ENCODE peak calls at places on chromosomes 5 and 9, in eight cellular contexts. E is OCI-LY7, V is H9, T is DND-41, Q is heart left ventricle, P is IMR-90, K is tibial artery, H is ovary. F is an unnamed sample. For H3K9me3, the result is how much of the 10 kb centered on the place peaks cover.

GRCh38 chr9:93451762-93452709 is 551 bp downstream of the FAM120A start:
- DNase-seq in V (peak), P (peak), E (peak), T (peak), Q (peak), H (peak), K (peak), F (peak)

GRCh38 chr9:128895556-128895955 is 13.6 kb downstream of the LRRC8A start:
- DNase-seq in K (no peak), P (no peak), V (no peak), Q (no peak), H (no peak), T (no peak), E (no peak), F (no peak)

GRCh38 chr5:155299342-155300006 is 285.9 kb downstream of the KIF4B start:
- DNase-seq in T (no peak), Q (no peak), P (no peak), V (no peak), E (no peak), K (no peak), H (no peak), F (no peak)

GRCh38 chr5:148297695-148298094 is 14.5 kb upstream of the SPINK7 start:
- DNase-seq in K (no peak), V (no peak), E (no peak), Q (no peak), P (no peak), T (no peak), H (no peak), F (no peak)

GRCh38 chr9:124010303-124010664 is 1.3 kb upstream of the LHX2 start:
- DNase-seq in P (no peak), E (no peak), Q (no peak), T (no peak), H (no peak), K (no peak), V (no peak), F (no peak)

GRCh38 chr9:24011206-24011605 is 185.2 kb upstream of the ELAVL2 start:
- DNase-seq in K (no peak), H (no peak), P (no peak), V (no peak), Q (no peak), T (no peak), E (no peak), F (no peak)

GRCh38 chr9:12973702-12974101 is 198.9 kb downstream of the LURAP1L start:
- DNase-seq in V (no peak), E (no peak), P (no peak), H (no peak), K (no peak), T (no peak), Q (no peak), F (no peak)

GRCh38 chr9:82148849-82149544 is 160.4 kb downstream of the SPATA31D1 start:
- DNase-seq in Q (no peak), H (no peak), P (peak), E (no peak), T (no peak), V (no peak), K (no peak), F (no peak)

GRCh38 chr5:132495063-132495671 is 4.6 kb upstream of the IRF1 start:
- DNase-seq in V (peak), K (no peak), T (no peak), P (no peak), E (no peak), H (no peak), Q (peak), F (no peak)

GRCh38 chr5:160129841-160130240 is 10.6 kb upstream of the PWWP2A start:
- DNase-seq in V (no peak), E (no peak), P (peak), Q (no peak), H (no peak), K (no peak), T (no peak), F (no peak)

GRCh38 chr9:133087429-133088145 is 25.8 kb downstream of the CEL start:
- DNase-seq in H (no peak), T (no peak), E (no peak), Q (no peak), P (no peak), V (peak), K (no peak), F (no peak)

GRCh38 chr9:8365029-8365428 is 565.5 kb upstream of the DMAC1 start:
- DNase-seq in T (no peak), K (no peak), P (peak), H (no peak), V (no peak), E (no peak), Q (no peak), F (no peak)

GRCh38 chr5:159133041-159133741 is 33.5 kb upstream of the EBF1 start:
- DNase-seq in P (peak), H (peak), V (no peak), K (peak), T (no peak), E (peak), Q (no peak), F (no peak)

GRCh38 chr5:36900279-36900678 is 23.7 kb downstream of the NIPBL start:
- DNase-seq in Q (no peak), V (no peak), K (no peak), P (no peak), T (no peak), E (no peak), H (no peak), F (no peak)

GRCh38 chr5:101663543-101663942 is 632.5 kb downstream of the SLCO4C1 start:
- DNase-seq in H (no peak), T (no peak), V (no peak), P (no peak), E (no peak), Q (no peak), K (no peak), F (no peak)

GRCh38 chr5:146059349-146060220 is 45.8 kb downstream of the PLAC8L1 start:
- DNase-seq in H (no peak), P (no peak), E (no peak), Q (peak), V (no peak), K (no peak), T (no peak), F (no peak)

GRCh38 chr9:112059145-112059979 is 115.7 kb downstream of the SUSD1 start:
- DNase-seq in P (peak), Q (no peak), V (no peak), T (no peak), E (no peak), K (no peak), H (no peak), F (no peak)

GRCh38 chr5:132411382-132411925 is 41.9 kb downstream of the SLC22A5 start:
- DNase-seq in V (no peak), P (no peak), Q (peak), T (peak), K (no peak), H (no peak), E (no peak), F (peak)

GRCh38 chr5:76771705-76772405 is 47.0 kb upstream of the F2RL1 start:
- DNase-seq in H (no peak), P (peak), K (no peak), Q (no peak), T (no peak), V (no peak), E (no peak), F (no peak)

GRCh38 chr5:133658327-133658726 is 46.0 kb upstream of the FSTL4 start:
- DNase-seq in P (no peak), V (no peak), K (no peak), H (no peak), E (no peak), T (no peak), Q (no peak), F (no peak)

GRCh38 chr9:132547436-132547835 is 35.0 kb upstream of the BARHL1 start:
- DNase-seq in P (no peak), E (no peak), K (no peak), V (no peak), T (no peak), H (no peak), Q (no peak), F (no peak)

GRCh38 chr9:99253772-99254431 is 31.8 kb downstream of the SEC61B start:
- DNase-seq in H (no peak), T (peak), P (no peak), V (no peak), E (peak), Q (no peak), K (no peak), F (no peak)

GRCh38 chr9:95057121-95057520 is 260.4 kb downstream of the FANCC start:
- DNase-seq in K (no peak), E (no peak), Q (no peak), T (no peak), P (peak), V (no peak), H (no peak), F (no peak)

GRCh38 chr5:65623482-65623881 is 651 bp downstream of the TRIM23 start:
- DNase-seq in T (no peak), Q (no peak), E (no peak), K (no peak), P (no peak), H (no peak), V (no peak), F (no peak)

GRCh38 chr9:18493361-18494015 is 19.5 kb downstream of the ADAMTSL1 start:
- DNase-seq in V (no peak), E (no peak), K (no peak), P (peak), T (no peak), H (no peak), Q (no peak), F (no peak)

GRCh38 chr9:130189840-130190239 is 17.6 kb downstream of the NCS1 start:
- DNase-seq in E (no peak), K (no peak), T (no peak), Q (no peak), H (no peak), P (peak), V (no peak), F (no peak)

DNA sequence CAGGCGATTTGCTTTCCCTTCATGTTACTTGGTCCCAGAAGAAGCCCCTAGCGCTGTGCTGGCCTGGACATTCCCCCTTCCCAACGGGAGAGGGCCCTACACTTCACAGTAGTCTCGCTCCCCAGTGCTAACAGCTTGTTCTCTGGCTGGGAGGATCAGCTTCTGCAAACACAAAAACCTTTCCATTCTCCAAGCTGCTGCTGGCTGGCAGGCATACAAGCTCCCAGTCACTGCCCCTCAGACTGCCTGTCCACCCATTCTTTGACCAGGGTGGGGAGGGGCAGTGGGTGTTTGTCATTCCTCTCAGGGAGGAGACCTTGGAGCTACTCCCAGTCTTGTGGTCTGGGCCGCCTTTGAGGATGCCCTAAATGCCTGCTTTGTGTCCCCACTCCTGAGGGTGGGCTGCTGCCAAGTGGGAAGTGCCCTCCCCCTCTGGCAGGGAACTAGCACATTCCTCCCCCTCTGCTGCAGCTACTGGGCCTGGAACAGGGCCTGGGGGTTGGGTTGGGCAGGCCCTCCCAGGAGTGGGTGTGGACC is 20.8 kb downstream of the ENHO start:
- DNase-seq in E (no peak), H (peak), V (peak), Q (peak), K (peak), P (peak), T (no peak), F (no peak)
- TF ChIP-seq CTCF in E (no peak), H (no peak), V (peak), Q (no peak), K (no peak), P (peak), T (no peak), F (no peak)

GRCh38 chr5:179254638-179255271 is 90.5 kb downstream of the ADAMTS2 start:
- DNase-seq in K (no peak), E (no peak), V (peak), Q (no peak), T (no peak), P (no peak), H (no peak), F (no peak)
- H3K9me3 ChIP-seq in K (under half), E (under half), V (under half), Q (under half), T (under half), P (under half), H (under half), F (under half)

GRCh38 chr5:68086443-68086842 is 129.1 kb upstream of the PIK3R1 start:
- DNase-seq in Q (no peak), T (no peak), E (no peak), H (no peak), P (no peak), K (no peak), V (no peak), F (no peak)

GRCh38 chr5:68088302-68088701 is 127.3 kb upstream of the PIK3R1 start:
- DNase-seq in Q (no peak), E (no peak), T (no peak), K (no peak), H (peak), P (peak), V (no peak), F (no peak)

GRCh38 chr5:68087866-68088265 is 127.7 kb upstream of the PIK3R1 start:
- DNase-seq in K (no peak), T (no peak), P (no peak), E (no peak), Q (no peak), H (peak), V (no peak), F (no peak)

GRCh38 chr5:68086857-68087256 is 128.7 kb upstream of the PIK3R1 start:
- DNase-seq in K (peak), T (no peak), P (peak), Q (peak), E (no peak), V (no peak), H (peak), F (no peak)
- H3K27ac ChIP-seq in K (no peak), T (no peak), P (no peak), Q (no peak), E (no peak), V (no peak), H (no peak), F (no peak)

DNA sequence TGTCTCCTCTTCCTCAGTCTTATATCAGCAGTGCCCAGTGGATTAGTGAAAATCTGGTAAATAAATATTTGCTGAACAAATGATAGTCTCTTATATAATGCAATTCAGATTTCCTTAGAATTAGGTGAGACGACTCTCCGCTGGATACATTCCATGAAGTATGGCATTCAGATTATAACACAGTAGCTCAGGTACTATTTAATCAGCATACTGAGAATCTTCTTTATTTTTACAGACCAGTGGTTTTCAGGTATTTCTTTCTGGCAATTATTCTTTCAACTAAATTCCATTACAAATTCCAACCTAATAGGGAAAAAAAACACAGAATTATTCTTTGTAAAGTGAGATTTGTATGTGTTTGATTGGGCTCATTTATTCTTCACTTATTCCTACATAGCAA is 435.5 kb downstream of the TAF11L14 start:
- DNase-seq in H (no peak), P (no peak), E (no peak), K (no peak), Q (no peak), T (no peak), V (no peak), F (no peak)
- TF ChIP-seq CTCF in H (no peak), P (no peak), E (no peak), K (no peak), Q (no peak), T (no peak), V (no peak), F (no peak)

DNA sequence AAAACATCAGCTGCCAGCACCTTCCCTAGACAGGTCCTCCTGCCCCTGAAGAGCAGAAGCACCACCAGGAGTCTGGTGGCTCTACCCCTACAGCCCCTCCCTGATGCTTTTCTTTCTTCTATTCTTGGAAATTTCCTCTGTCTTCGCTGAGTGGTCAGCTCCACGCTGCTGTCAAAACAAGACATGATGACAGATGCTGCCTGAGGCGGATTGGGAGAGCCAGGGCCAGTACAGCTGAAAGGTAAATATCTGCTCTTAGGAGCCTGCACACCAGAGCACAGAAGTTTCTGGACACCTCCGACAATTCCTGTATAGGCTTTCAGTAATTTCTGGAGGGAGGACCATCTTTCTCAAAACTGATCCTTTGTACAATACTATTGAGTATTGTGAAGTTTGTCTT is 4.7 kb upstream of the OR1Q1 start:
- DNase-seq in P (no peak), V (no peak), H (no peak), T (no peak), Q (no peak), E (no peak), K (no peak), F (no peak)
- H3K9me3 ChIP-seq in P (under half), V (half or more), H (under half), T (under half), Q (under half), E (under half), K (under half), F (under half)

DNA sequence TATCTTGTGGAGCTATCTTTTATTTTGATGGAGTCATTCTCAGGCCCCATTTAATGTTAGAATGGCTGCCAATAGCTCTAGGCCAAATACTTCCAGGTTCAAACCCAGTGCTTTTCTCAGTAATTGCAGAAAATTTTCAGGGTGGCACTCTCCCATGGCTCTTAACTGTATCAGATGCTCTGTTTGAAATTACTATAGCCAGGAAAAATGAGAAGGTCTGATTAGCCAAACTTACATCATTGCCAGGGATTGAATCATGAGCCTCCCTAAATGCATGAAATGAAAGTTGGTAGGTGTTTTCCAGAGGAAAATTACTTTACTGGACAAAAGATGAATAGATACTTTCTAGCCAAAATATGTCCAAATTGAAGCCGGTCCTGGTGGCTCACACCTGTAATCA is 404.8 kb downstream of the MAT2B start:
- DNase-seq in E (no peak), Q (no peak), T (no peak), H (no peak), V (no peak), P (peak), K (no peak), F (no peak)
- H3K27ac ChIP-seq in E (no peak), Q (no peak), T (no peak), H (no peak), V (no peak), P (no peak), K (no peak), F (no peak)

DNA sequence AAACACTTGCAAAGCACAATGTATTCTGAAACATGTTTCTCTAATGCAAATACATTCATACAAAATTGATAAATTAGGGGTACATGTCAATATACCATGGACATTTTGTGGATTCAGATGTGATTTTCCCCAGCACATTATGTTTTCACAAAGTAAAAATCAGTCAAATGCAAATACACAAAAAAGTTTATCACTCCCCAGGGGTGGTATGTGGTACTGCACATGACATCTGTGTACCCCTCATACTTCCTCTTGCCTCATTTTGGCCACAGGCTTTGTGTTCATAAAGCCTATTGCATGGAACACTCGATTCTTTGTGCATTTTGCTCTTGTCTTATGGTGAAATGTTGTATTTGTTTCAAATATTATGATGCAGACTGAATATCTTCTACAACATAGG is 116.8 kb upstream of the PDE4D start:
- DNase-seq in Q (no peak), T (no peak), E (peak), V (no peak), K (no peak), P (no peak), H (no peak), F (no peak)
- TF ChIP-seq CTCF in Q (peak), T (peak), E (peak), V (peak), K (no peak), P (no peak), H (no peak), F (no peak)

GRCh38 chr5:139645495-139645871 is 2.7 kb upstream of the CXXC5 start:
- DNase-seq in P (no peak), Q (peak), T (no peak), E (no peak), V (no peak), K (no peak), H (no peak), F (no peak)
- H3K9me3 ChIP-seq in P (under half), Q (under half), T (under half), E (under half), V (under half), K (under half), H (under half), F (under half)

GRCh38 chr5:140267559-140268018 is 35.3 kb downstream of the PFDN1 start:
- DNase-seq in H (no peak), T (no peak), E (peak), V (no peak), Q (no peak), P (no peak), K (no peak), F (no peak)
- H3K27ac ChIP-seq in H (no peak), T (peak), E (peak), V (no peak), Q (peak), P (no peak), K (no peak), F (no peak)

DNA sequence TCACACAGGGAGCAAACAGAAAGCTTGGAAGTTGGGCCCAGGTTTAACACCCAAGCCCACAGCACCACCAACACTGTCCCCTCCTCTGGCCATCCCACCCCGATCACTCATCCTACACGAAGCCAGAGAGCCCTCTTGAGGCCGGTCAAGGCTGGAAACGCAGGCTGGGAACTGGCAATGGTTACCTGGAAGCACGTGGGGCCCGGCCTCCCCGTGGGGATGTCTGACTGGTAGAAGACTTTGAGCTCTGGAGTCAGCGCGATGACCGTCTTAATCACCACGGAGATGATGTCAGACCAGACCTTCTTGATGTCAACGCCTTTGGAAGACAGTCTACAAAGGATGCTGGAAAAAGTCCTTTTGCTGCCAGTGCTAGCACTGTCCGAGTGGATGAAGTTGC is 104.1 kb downstream of the TTLL11 start:
- DNase-seq in V (peak), K (no peak), P (peak), E (no peak), H (no peak), T (no peak), Q (no peak), F (no peak)
- TF ChIP-seq CTCF in V (peak), K (no peak), P (peak), E (peak), H (no peak), T (no peak), Q (no peak), F (no peak)

F was measured in CD4-positive, alpha-beta T cell.